ENCODE peak calls at places on chromosomes 1 and 21, in eight cellular contexts. U is OCI-LY7; N is T-helper 22 cell; P is activated CD4-positive, CD25-positive, alpha-beta regulatory T cell treated with anti-CD3 and anti-CD28 coated beads, Interleukin-2, amount 50 U/mL, for 16 hours; Y is foreskin keratinocyte; D is H9; K is NCI-H774; T is cerebellar cortex. H is an unnamed sample.

GRCh38 chr1:69377507-69377906 is 190.2 kb upstream of the LRRC7 start:
- DNase-seq in U (no peak), N (no peak), P (no peak), Y (no peak), D (no peak), K (no peak), T (no peak), H (no peak)

GRCh38 chr21:18138507-18138906 is 106.1 kb upstream of the CHODL start:
- DNase-seq in U (no peak), N (no peak), P (no peak), Y (no peak), D (no peak), K (no peak), T (no peak), H (no peak)

GRCh38 chr1:156241311-156241811 is 623 bp upstream of the BGLAP start:
- DNase-seq in U (no peak), N (no peak), P (no peak), Y (no peak), D (no peak), K (no peak), T (no peak), H (peak; percentile 26)

GRCh38 chr1:46533179-46533864 is 18.1 kb downstream of the KNCN start:
- DNase-seq in U (no peak), N (peak; percentile 19), P (no peak), Y (no peak), D (no peak), K (no peak), T (peak; percentile 30), H (peak; percentile 52)

GRCh38 chr1:215888159-215888558 is 321.1 kb downstream of the KCTD3 start:
- DNase-seq in U (no peak), N (no peak), P (no peak), Y (no peak), D (no peak), K (peak; percentile 50), T (peak; percentile 45), H (peak; percentile 8)

GRCh38 chr1:60894121-60894520 is 188.2 kb upstream of the NFIA start:
- DNase-seq in U (no peak), N (no peak), P (no peak), Y (no peak), D (no peak), K (peak; percentile 36), T (no peak), H (no peak)

GRCh38 chr21:23968722-23969647 is 1638.3 kb downstream of the MRPL39 start:
- DNase-seq in U (peak; percentile 8), N (peak; percentile 29), P (peak; percentile 16), Y (no peak), D (peak; percentile 75), K (peak; percentile 72), T (no peak), H (no peak)

GRCh38 chr1:71242239-71242638 is 161.4 kb upstream of the ZRANB2 start:
- DNase-seq in U (no peak), N (no peak), P (no peak), Y (no peak), D (no peak), K (no peak), T (no peak), H (no peak)

GRCh38 chr1:230002164-230002803 is 64.8 kb upstream of the GALNT2 start:
- DNase-seq in U (no peak), N (no peak), P (no peak), Y (no peak), D (no peak), K (no peak), T (no peak), H (no peak)

GRCh38 chr1:62613325-62613727 is 16.0 kb downstream of the ANGPTL3 start:
- DNase-seq in U (peak; percentile 46), N (no peak), P (no peak), Y (no peak), D (no peak), K (no peak), T (no peak), H (no peak)

GRCh38 chr21:23009360-23009759 is 2011.2 kb downstream of the NCAM2 start:
- DNase-seq in U (no peak), N (no peak), P (no peak), Y (peak; percentile 15), D (no peak), K (no peak), T (no peak), H (no peak)

GRCh38 chr1:230103341-230104173 is 36.5 kb downstream of the GALNT2 start:
- DNase-seq in U (no peak), N (no peak), P (no peak), Y (no peak), D (no peak), K (no peak), T (no peak), H (no peak)

GRCh38 chr1:234957330-234958065 is 171.1 kb downstream of the TOMM20 start:
- DNase-seq in U (no peak), N (no peak), P (no peak), Y (no peak), D (peak; percentile 62), K (no peak), T (peak; percentile 84), H (no peak)

GRCh38 chr1:45643978-45644377 is 20.1 kb upstream of the CCDC17 start:
- DNase-seq in U (peak; percentile 44), N (no peak), P (no peak), Y (peak; percentile 8), D (no peak), K (no peak), T (peak; percentile 13), H (no peak)

GRCh38 chr1:101257500-101258325 is 20.9 kb downstream of the S1PR1 start:
- DNase-seq in U (no peak), N (no peak), P (no peak), Y (no peak), D (no peak), K (no peak), T (peak; percentile 88), H (peak; percentile 52)

GRCh38 chr21:25862596-25862995 is 127.8 kb downstream of the GABPA start:
- DNase-seq in U (peak; percentile 34), N (no peak), P (no peak), Y (peak; percentile 32), D (no peak), K (no peak), T (no peak), H (no peak)

GRCh38 chr1:3530086-3530930 is 75.8 kb downstream of the ARHGEF16 start:
- DNase-seq in U (no peak), N (no peak), P (no peak), Y (peak; percentile 33), D (peak; percentile 54), K (no peak), T (no peak), H (no peak)

GRCh38 chr1:14571810-14572767 is 26.4 kb upstream of the KAZN start:
- DNase-seq in U (peak; percentile 69), N (no peak), P (no peak), Y (no peak), D (peak; percentile 77), K (no peak), T (no peak), H (no peak)

GRCh38 chr1:204709021-204709420 is 23.5 kb upstream of the LRRN2 start:
- DNase-seq in U (no peak), N (no peak), P (no peak), Y (no peak), D (no peak), K (no peak), T (no peak), H (no peak)

GRCh38 chr1:223700942-223701637 is 11.2 kb upstream of the CAPN2 start:
- DNase-seq in U (no peak), N (no peak), P (no peak), Y (peak; percentile 99), D (peak; percentile 52), K (no peak), T (peak; percentile 66), H (no peak)

GRCh38 chr1:107141491-107142369 is 891 bp downstream of the NTNG1 start:
- DNase-seq in U (peak; percentile 68), N (no peak), P (no peak), Y (peak; percentile 64), D (peak; percentile 38), K (peak; percentile 54), T (peak; percentile 77), H (peak; percentile 27)

GRCh38 chr1:228088586-228089498 is 6.3 kb downstream of the ARF1 start:
- DNase-seq in U (no peak), N (no peak), P (no peak), Y (no peak), D (no peak), K (no peak), T (no peak), H (no peak)

GRCh38 chr1:236067854-236068454 is 3.1 kb upstream of the NID1 start:
- DNase-seq in U (no peak), N (no peak), P (no peak), Y (no peak), D (no peak), K (no peak), T (peak; percentile 57), H (peak; percentile 36)

GRCh38 chr1:70911861-70912260 is 135.8 kb downstream of the PTGER3 start:
- DNase-seq in U (no peak), N (no peak), P (no peak), Y (no peak), D (no peak), K (no peak), T (no peak), H (no peak)

GRCh38 chr1:24535778-24536177 is 20.1 kb upstream of the NCMAP start:
- DNase-seq in U (no peak), N (no peak), P (no peak), Y (no peak), D (no peak), K (no peak), T (no peak), H (no peak)

GRCh38 chr1:222620566-222620965 is 2.7 kb downstream of the MIA3 start:
- DNase-seq in U (no peak), N (no peak), P (no peak), Y (no peak), D (no peak), K (no peak), T (no peak), H (no peak)

GRCh38 chr1:230849451-230850194 is 18.7 kb downstream of the C1orf198 start:
- DNase-seq in U (no peak), N (no peak), P (no peak), Y (peak; percentile 22), D (no peak), K (no peak), T (peak; percentile 25), H (peak; percentile 32)